ENCODE peak calls at places on chromosomes 11 and 22, in six cellular contexts. One of them, this sample, is unnamed.

GRCh38 chr11:61947486-61948210 is 2.5 kb upstream of the BEST1 start:
- DNase-seq in H54: peak
- DNase-seq in midbrain: peak
- DNase-seq in suprapubic skin: peak
- DNase-seq in activated CD4-positive, alpha-beta T cell treated with anti-CD3 and anti-CD28 coated beads, Interleukin-2, amount 50 U/mL, for 48 hours: peak
- DNase-seq in Right ventricle myocardium superior: peak
- DNase-seq in this sample: peak

GRCh38 chr22:44109417-44109816 is 71.3 kb upstream of the PARVG start:
- DNase-seq in Right ventricle myocardium superior: peak
- DNase-seq in suprapubic skin: peak
- DNase-seq in activated CD4-positive, alpha-beta T cell treated with anti-CD3 and anti-CD28 coated beads, Interleukin-2, amount 50 U/mL, for 48 hours: no peak
- DNase-seq in midbrain: no peak
- DNase-seq in H54: no peak
- DNase-seq in this sample: no peak

GRCh38 chr22:17336061-17336460 is 33.2 kb upstream of the CECR2 start:
- DNase-seq in midbrain: no peak
- DNase-seq in Right ventricle myocardium superior: no peak
- DNase-seq in H54: no peak
- DNase-seq in suprapubic skin: no peak
- DNase-seq in activated CD4-positive, alpha-beta T cell treated with anti-CD3 and anti-CD28 coated beads, Interleukin-2, amount 50 U/mL, for 48 hours: no peak
- DNase-seq in this sample: no peak

GRCh38 chr11:116283300-116283699 is 489.5 kb downstream of the BUD13 start:
- DNase-seq in Right ventricle myocardium superior: no peak
- DNase-seq in midbrain: no peak
- DNase-seq in suprapubic skin: no peak
- DNase-seq in H54: no peak
- DNase-seq in activated CD4-positive, alpha-beta T cell treated with anti-CD3 and anti-CD28 coated beads, Interleukin-2, amount 50 U/mL, for 48 hours: no peak
- DNase-seq in this sample: no peak

GRCh38 chr11:117490019-117490679 is 162.5 kb downstream of the CEP164 start:
- DNase-seq in Right ventricle myocardium superior: no peak
- DNase-seq in suprapubic skin: no peak
- DNase-seq in H54: no peak
- DNase-seq in activated CD4-positive, alpha-beta T cell treated with anti-CD3 and anti-CD28 coated beads, Interleukin-2, amount 50 U/mL, for 48 hours: no peak
- DNase-seq in midbrain: no peak
- DNase-seq in this sample: no peak

GRCh38 chr11:99822846-99823565 is 802.3 kb downstream of the CNTN5 start:
- DNase-seq in midbrain: no peak
- DNase-seq in H54: no peak
- DNase-seq in Right ventricle myocardium superior: no peak
- DNase-seq in activated CD4-positive, alpha-beta T cell treated with anti-CD3 and anti-CD28 coated beads, Interleukin-2, amount 50 U/mL, for 48 hours: no peak
- DNase-seq in suprapubic skin: no peak
- DNase-seq in this sample: no peak

GRCh38 chr11:108693852-108694251 is 29.0 kb downstream of the DDX10 start:
- DNase-seq in suprapubic skin: no peak
- DNase-seq in H54: no peak
- DNase-seq in midbrain: no peak
- DNase-seq in Right ventricle myocardium superior: no peak
- DNase-seq in activated CD4-positive, alpha-beta T cell treated with anti-CD3 and anti-CD28 coated beads, Interleukin-2, amount 50 U/mL, for 48 hours: no peak
- DNase-seq in this sample: no peak

GRCh38 chr11:16791494-16791961 is 53.1 kb downstream of the C11orf58 start:
- DNase-seq in suprapubic skin: no peak
- DNase-seq in H54: peak
- DNase-seq in midbrain: no peak
- DNase-seq in Right ventricle myocardium superior: no peak
- DNase-seq in activated CD4-positive, alpha-beta T cell treated with anti-CD3 and anti-CD28 coated beads, Interleukin-2, amount 50 U/mL, for 48 hours: peak
- DNase-seq in this sample: no peak